ENCODE peak calls at places on chromosomes 13 and 19, in nine cellular contexts. Y is heart right ventricle; R is fibroblast of pulmonary artery; T is activated CD8-positive, alpha-beta memory T cell treated with anti-CD3 and anti-CD28 coated beads, Interleukin-2, amount 10 ng/mL, durations not matched to agents 7 days and 5 days; B is T-helper 1 cell; G is NCI-H82; L is Panc1; K is neural progenitor cell; C is sigmoid colon. J is an unnamed sample.

GRCh38 chr13:110759710-110760109 is 46.2 kb downstream of the ING1 start:
- DNase-seq in B (no peak), Y (no peak), C (no peak), G (no peak), K (no peak), L (no peak), R (peak), T (no peak), J (no peak)

GRCh38 chr13:52736891-52737290 is 2.7 kb downstream of the CNMD start:
- DNase-seq in G (peak), B (no peak), C (no peak), R (no peak), K (no peak), L (no peak), T (no peak), Y (no peak), J (no peak)

GRCh38 chr13:97107815-97108534 is 113.7 kb upstream of the OXGR1 start:
- DNase-seq in G (no peak), C (no peak), L (no peak), R (no peak), K (no peak), Y (no peak), T (no peak), B (no peak), J (no peak)

GRCh38 chr13:98706446-98707110 is 45.9 kb downstream of the SLC15A1 start:
- DNase-seq in C (no peak), B (no peak), T (no peak), Y (no peak), R (peak), K (no peak), G (no peak), L (no peak), J (peak)

GRCh38 chr13:113106666-113107065 is 1.1 kb downstream of the F7 start:
- DNase-seq in B (no peak), C (no peak), L (no peak), Y (no peak), R (no peak), K (no peak), G (no peak), T (no peak), J (no peak)

GRCh38 chr13:35830850-35831450 is 300.2 kb downstream of the DCLK1 start:
- DNase-seq in B (no peak), L (no peak), G (peak), Y (no peak), T (no peak), K (peak), C (no peak), R (no peak), J (no peak)

GRCh38 chr19:35164418-35164817 is 9.9 kb downstream of the FXYD5 start:
- DNase-seq in K (no peak), R (no peak), T (no peak), L (no peak), B (no peak), C (peak), Y (no peak), G (no peak), J (no peak)

GRCh38 chr13:110964229-110965037 is 49.6 kb upstream of the ANKRD10 start:
- DNase-seq in K (no peak), R (no peak), Y (no peak), T (no peak), B (no peak), L (no peak), G (no peak), C (no peak), J (peak)

GRCh38 chr19:40089462-40089861 is 1.3 kb downstream of the ZNF780A start:
- DNase-seq in B (no peak), T (no peak), Y (no peak), G (no peak), C (no peak), L (no peak), R (peak), K (no peak), J (no peak)

GRCh38 chr13:26029581-26030136 is 22.2 kb downstream of the SHISA2 start:
- DNase-seq in R (no peak), L (no peak), K (no peak), B (no peak), Y (no peak), T (no peak), C (no peak), G (no peak), J (no peak)

GRCh38 chr19:39310558-39311311 is 9.9 kb downstream of the LRFN1 start:
- DNase-seq in B (no peak), L (no peak), C (no peak), G (peak), K (peak), Y (no peak), R (no peak), T (no peak), J (no peak)

GRCh38 chr19:14505488-14506239 is 9.7 kb upstream of the GIPC1 start:
- DNase-seq in G (peak), K (peak), L (no peak), R (peak), Y (peak), T (peak), B (peak), C (no peak), J (peak)

GRCh38 chr19:3459322-3459881 is 20.9 kb downstream of the SMIM24 start:
- DNase-seq in C (peak), Y (peak), K (no peak), G (no peak), R (peak), L (no peak), B (no peak), T (no peak), J (peak)

GRCh38 chr19:55172741-55173140 is 6.3 kb upstream of the DNAAF3 start:
- DNase-seq in Y (no peak), K (no peak), R (peak), G (no peak), B (no peak), T (no peak), C (no peak), L (no peak), J (no peak)

GRCh38 chr19:1618157-1619093 is 13.2 kb upstream of the UQCR11 start:
- DNase-seq in B (no peak), R (peak), Y (no peak), T (peak), L (no peak), K (peak), G (peak), C (no peak), J (peak)

GRCh38 chr19:2820112-2820702 is 539 bp downstream of the ZNF554 start:
- DNase-seq in G (peak), C (no peak), L (no peak), B (peak), T (no peak), R (no peak), Y (no peak), K (peak), J (peak)

GRCh38 chr19:4100647-4101495 is 23.1 kb downstream of the MAP2K2 start:
- DNase-seq in C (no peak), B (no peak), G (no peak), T (no peak), K (no peak), Y (no peak), L (no peak), R (no peak), J (no peak)

GRCh38 chr19:43318796-43319314 is 34.6 kb upstream of the CD177 start:
- DNase-seq in K (peak), Y (no peak), T (no peak), G (no peak), R (no peak), L (no peak), B (no peak), C (no peak), J (no peak)

GRCh38 chr13:73809561-73809960 is 324.6 kb downstream of the KLF12 start:
- DNase-seq in G (no peak), L (no peak), R (peak), Y (no peak), C (no peak), T (no peak), B (no peak), K (no peak), J (no peak)

GRCh38 chr19:33000510-33000909 is 28.5 kb downstream of the FAAP24 start:
- DNase-seq in K (no peak), L (no peak), B (no peak), G (no peak), Y (no peak), R (no peak), T (peak), C (no peak), J (no peak)

GRCh38 chr19:30106417-30107095 is 164.5 kb downstream of the URI1 start:
- DNase-seq in L (no peak), G (no peak), B (no peak), K (no peak), R (no peak), Y (no peak), T (no peak), C (no peak), J (no peak)

GRCh38 chr13:21837841-21838551 is 167.1 kb downstream of the FGF9 start:
- DNase-seq in L (no peak), G (no peak), R (no peak), K (no peak), Y (no peak), C (peak), T (no peak), B (no peak), J (no peak)

GRCh38 chr13:100694722-100695644 is 20.4 kb upstream of the TMTC4 start:
- DNase-seq in R (peak), B (no peak), Y (no peak), K (peak), T (no peak), G (peak), L (no peak), C (no peak), J (peak)

GRCh38 chr13:78603240-78603947 is at the start of gene POU4F1:
- DNase-seq in C (no peak), R (peak), Y (peak), B (peak), L (no peak), G (peak), K (peak), T (peak), J (peak)

GRCh38 chr19:49983645-49984229 is 22.8 kb upstream of the SIGLEC11 start:
- DNase-seq in G (peak), R (peak), B (peak), T (peak), C (no peak), L (peak), Y (peak), K (peak), J (peak)

GRCh38 chr19:19507354-19507753 is 8.0 kb downstream of the TSSK6 start:
- DNase-seq in G (no peak), L (no peak), C (no peak), T (no peak), B (no peak), K (no peak), R (no peak), Y (no peak), J (no peak)

GRCh38 chr13:110436276-110436675 is 125.2 kb downstream of the RAB20 start:
- DNase-seq in L (no peak), T (no peak), K (no peak), B (no peak), G (no peak), C (no peak), Y (no peak), R (no peak), J (no peak)

GRCh38 chr13:33015791-33016323 is 366 bp upstream of the KL start:
- DNase-seq in B (no peak), C (no peak), G (peak), L (no peak), K (peak), Y (peak), T (no peak), R (no peak), J (peak)

GRCh38 chr19:30927705-30928104 is 421.5 kb downstream of the TSHZ3 start:
- DNase-seq in K (no peak), B (no peak), G (no peak), T (no peak), L (no peak), Y (no peak), R (no peak), C (no peak), J (no peak)

GRCh38 chr19:1245884-1246816 is 2.2 kb upstream of the MIDN start:
- DNase-seq in R (no peak), T (no peak), K (peak), Y (peak), L (no peak), C (peak), G (peak), B (no peak), J (peak)

GRCh38 chr19:55486971-55487883 is 1.0 kb upstream of the SSC5D start:
- DNase-seq in R (peak), C (peak), K (peak), Y (no peak), T (no peak), G (no peak), L (no peak), B (no peak), J (peak)

GRCh38 chr19:18996796-18997394 is 36.4 kb downstream of the SUGP2 start:
- DNase-seq in C (no peak), Y (no peak), R (no peak), B (no peak), K (no peak), T (no peak), G (peak), L (no peak), J (no peak)

GRCh38 chr19:47839411-47839810 is 17.7 kb downstream of the CRX start:
- DNase-seq in B (no peak), C (no peak), L (no peak), K (peak), R (no peak), Y (no peak), G (no peak), T (no peak), J (no peak)